ENCODE peak calls at places on chromosome 15, in six cellular contexts. A is GM23248, V is PC-3, U is GM23338, H is HCT116, Z is OCI-LY7. S is an unnamed sample.

GRCh38 chr15:44193651-44194396 is 1.2 kb downstream of the FRMD5 start:
- DNase-seq in U (peak; percentile 68), V (peak; percentile 48), Z (no peak), H (no peak), A (peak; percentile 64), S (no peak)

GRCh38 chr15:69289312-69290146 is 9.2 kb upstream of the PAQR5 start:
- DNase-seq in A (no peak), Z (no peak), H (no peak), U (no peak), V (no peak), S (no peak)

GRCh38 chr15:48631191-48631770 is 14.2 kb downstream of the FBN1 start:
- DNase-seq in A (peak; percentile 76), H (no peak), Z (no peak), V (no peak), U (peak; percentile 20), S (no peak)

GRCh38 chr15:86863226-86863915 is 783.7 kb downstream of the AGBL1 start:
- DNase-seq in A (peak; percentile 1), U (no peak), V (peak; percentile 64), H (no peak), Z (no peak), S (no peak)

GRCh38 chr15:28931828-28932227 is 46.1 kb downstream of the APBA2 start:
- DNase-seq in A (no peak), V (no peak), U (no peak), Z (no peak), H (no peak), S (no peak)

GRCh38 chr15:101020945-101021344 is 101.8 kb downstream of the LRRK1 start:
- DNase-seq in U (no peak), A (no peak), Z (no peak), V (no peak), H (no peak), S (no peak)

GRCh38 chr15:36598529-36599177 is 19.2 kb downstream of the CDIN1 start:
- DNase-seq in U (no peak), A (no peak), V (no peak), Z (no peak), H (no peak), S (no peak)

GRCh38 chr15:53843869-53844569 is 84.6 kb upstream of the WDR72 start:
- DNase-seq in U (no peak), V (no peak), A (no peak), H (no peak), Z (no peak), S (no peak)

GRCh38 chr15:28127036-28127435 is 27.9 kb upstream of the OCA2 start:
- DNase-seq in A (no peak), Z (no peak), V (no peak), H (no peak), U (no peak), S (no peak)

GRCh38 chr15:92848464-92848851 is 51.7 kb upstream of the CHD2 start:
- DNase-seq in V (no peak), A (no peak), U (no peak), Z (no peak), H (no peak), S (no peak)

GRCh38 chr15:45230246-45230965 is 21.6 kb upstream of the SLC28A2 start:
- DNase-seq in H (no peak), A (no peak), Z (no peak), V (peak; percentile 55), U (no peak), S (no peak)

GRCh38 chr15:89686522-89686921 is 4.0 kb downstream of the PEX11A start:
- DNase-seq in U (no peak), V (no peak), A (no peak), H (no peak), Z (no peak), S (no peak)

GRCh38 chr15:35648941-35649340 is 103.0 kb upstream of the DPH6 start:
- DNase-seq in A (no peak), V (no peak), H (no peak), U (no peak), Z (no peak), S (no peak)

GRCh38 chr15:69736161-69736560 is 283.5 kb downstream of the RPLP1 start:
- DNase-seq in A (no peak), V (no peak), H (no peak), U (no peak), Z (no peak), S (no peak)

GRCh38 chr15:68268405-68268804 is 9.1 kb upstream of the FEM1B start:
- DNase-seq in H (no peak), Z (no peak), V (no peak), U (no peak), A (no peak), S (no peak)

GRCh38 chr15:84572231-84572630 is 28.6 kb upstream of the ZSCAN2 start:
- DNase-seq in U (no peak), Z (no peak), A (peak; percentile 20), H (no peak), V (no peak), S (no peak)

GRCh38 chr15:88450125-88450798 is 16.9 kb downstream of the MRPL46 start:
- DNase-seq in V (peak; percentile 77), A (peak; percentile 84), Z (peak; percentile 85), U (peak; percentile 91), H (peak; percentile 49), S (peak; percentile 91)

GRCh38 chr15:101243420-101243819 is 8.4 kb downstream of the CHSY1 start:
- DNase-seq in U (no peak), V (no peak), Z (no peak), H (no peak), A (no peak), S (no peak)

GRCh38 chr15:80099246-80099645 is 39.8 kb downstream of the ZFAND6 start:
- DNase-seq in U (no peak), Z (no peak), A (no peak), V (no peak), H (no peak), S (no peak)

GRCh38 chr15:46316024-46316423 is 681.2 kb downstream of the SQOR start:
- DNase-seq in A (no peak), H (no peak), Z (no peak), V (no peak), U (no peak), S (no peak)

DNA sequence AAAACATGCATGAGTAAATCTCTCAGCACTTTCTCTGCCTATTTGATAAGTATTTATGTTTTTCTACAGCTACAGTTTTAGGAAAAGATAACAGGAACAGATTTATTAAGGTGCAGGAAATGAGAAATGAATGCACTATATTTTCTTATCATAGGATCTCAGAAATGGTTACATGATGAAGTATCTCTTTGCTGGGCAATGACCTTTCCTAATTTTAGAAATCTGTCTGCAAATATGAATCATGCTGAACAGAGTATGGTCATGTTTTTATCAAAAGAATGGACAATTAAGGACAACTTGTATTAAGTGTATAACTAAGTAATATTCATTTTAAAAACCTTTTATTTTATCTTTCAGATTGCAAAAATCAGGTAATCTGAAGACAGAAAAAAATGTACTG is 53.8 kb upstream of the SPPL2A start:
- DNase-seq in A (peak; percentile 16), U (no peak), H (no peak), Z (no peak), V (no peak), S (no peak)
- H3K4me3 ChIP-seq in A (no peak overlapping the region), U (no peak overlapping the region), H (no peak overlapping the region), Z (no peak overlapping the region), V (no peak overlapping the region), S (no peak overlapping the region)

GRCh38 chr15:73024161-73024560 is 28.1 kb upstream of the NEO1 start:
- DNase-seq in H (no peak), A (no peak), V (no peak), U (no peak), Z (no peak), S (no peak)

GRCh38 chr15:73022156-73022555 is 30.1 kb upstream of the NEO1 start:
- DNase-seq in Z (no peak), U (no peak), A (no peak), H (no peak), V (no peak), S (no peak)

GRCh38 chr15:73019733-73020132 is 32.5 kb upstream of the NEO1 start:
- DNase-seq in A (no peak), U (no peak), H (no peak), Z (no peak), V (no peak), S (no peak)

GRCh38 chr15:73017987-73018386 is 34.3 kb upstream of the NEO1 start:
- DNase-seq in Z (no peak), V (no peak), A (no peak), U (no peak), H (no peak), S (no peak)

DNA sequence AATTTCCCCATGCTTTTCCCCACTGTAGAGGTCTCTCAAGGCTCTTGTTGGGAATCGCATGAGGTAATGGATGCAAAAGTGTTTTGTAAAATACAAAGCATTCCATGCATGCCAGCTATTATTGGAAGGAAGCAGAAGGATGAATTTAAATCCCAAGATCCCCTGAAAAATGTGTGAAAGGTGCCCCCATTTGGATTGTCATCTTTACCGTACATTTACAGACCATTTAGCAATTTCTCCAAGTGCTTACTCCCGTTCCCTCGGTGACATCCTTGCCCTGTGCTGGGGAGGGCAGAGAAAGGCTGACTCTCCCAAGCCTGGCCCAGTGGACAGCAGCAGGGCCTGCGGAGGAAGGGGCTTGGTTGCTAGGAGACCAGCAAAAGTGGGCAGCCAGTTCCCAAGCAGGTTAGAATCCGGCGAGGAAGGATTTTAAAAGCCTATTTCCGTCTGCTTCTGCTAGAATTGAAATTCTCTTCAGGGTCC is 31.1 kb upstream of the NEO1 start:
- DNase-seq in A (no peak), Z (no peak), V (no peak), H (no peak), U (peak; percentile 71), S (no peak)
- H3K9me2 ChIP-seq in A (no peaks in the 10 kb centered on the region), Z (no peaks in the 10 kb centered on the region), V (no peaks in the 10 kb centered on the region), H (no peaks in the 10 kb centered on the region), U (peaks cover 12% of the 10 kb centered on the region), S (no peaks in the 10 kb centered on the region)

GRCh38 chr15:41584636-41585139 is 25.7 kb downstream of the TYRO3 start:
- DNase-seq in Z (no peak), A (peak; percentile 25), U (peak; percentile 59), H (no peak), V (no peak), S (no peak)
- H3K4me3 ChIP-seq in Z (no peak overlapping the region), A (peak overlapping the region; percentile 64), U (peak overlapping the region; percentile 61), H (no peak overlapping the region), V (peak overlapping the region; percentile 68), S (no peak overlapping the region)

DNA sequence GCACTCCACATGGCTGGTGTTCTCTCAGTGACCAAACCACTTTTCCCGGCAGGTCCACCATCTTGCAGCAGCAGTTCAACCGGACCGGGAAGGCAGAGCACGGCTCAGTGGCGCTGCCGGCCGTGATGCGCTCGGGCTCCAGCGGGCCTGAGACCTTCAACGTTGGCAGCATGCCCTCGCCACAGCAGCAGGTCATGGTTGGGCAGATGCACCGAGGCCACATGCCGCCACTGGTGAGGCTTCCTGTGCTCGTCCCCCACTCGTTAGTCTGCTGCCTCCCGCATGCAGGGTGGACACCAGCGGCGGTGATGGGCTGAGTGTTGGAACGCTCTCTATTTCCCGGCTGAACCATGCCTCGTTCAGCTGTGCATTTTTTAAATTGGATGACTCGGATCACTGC is 344.9 kb upstream of the TPM1 start:
- DNase-seq in Z (no peak), V (no peak), H (no peak), U (no peak), A (no peak), S (no peak)
- H3K9me2 ChIP-seq in Z (no peaks in the 10 kb centered on the region), V (no peaks in the 10 kb centered on the region), H (no peaks in the 10 kb centered on the region), U (no peaks in the 10 kb centered on the region), A (no peaks in the 10 kb centered on the region), S (no peaks in the 10 kb centered on the region)

S was measured in Karpas-422.